ENCODE peak calls at places on chromosomes 13 and 19, in five cellular contexts. W, M, Q, B and A are unnamed samples.

GRCh38 chr13:73918691-73919090 is 215.5 kb downstream of the KLF12 start:
- DNase-seq in W (no peak), M (no peak), Q (no peak), B (no peak), A (no peak)

GRCh38 chr13:103605546-103606326 is 539.5 kb upstream of the SLC10A2 start:
- DNase-seq in W (no peak), M (no peak), Q (no peak), B (no peak), A (no peak)

GRCh38 chr13:24463078-24463477 is 49.5 kb downstream of the PARP4 start:
- DNase-seq in W (no peak), M (no peak), Q (no peak), B (no peak), A (no peak)

GRCh38 chr13:98706446-98707110 is 45.9 kb downstream of the SLC15A1 start:
- DNase-seq in W (no peak), M (no peak), Q (no peak), B (no peak), A (no peak)

GRCh38 chr13:45681101-45681500 is 21.0 kb upstream of the CBY2 start:
- DNase-seq in W (peak), M (no peak), Q (no peak), B (no peak), A (no peak)

GRCh38 chr19:22610121-22610520 is 24.0 kb upstream of the ZNF492 start:
- DNase-seq in W (no peak), M (no peak), Q (no peak), B (no peak), A (no peak)

GRCh38 chr13:39417131-39417530 is 185.9 kb downstream of the LHFPL6 start:
- DNase-seq in W (no peak), M (peak), Q (no peak), B (no peak), A (no peak)

GRCh38 chr19:35232912-35233311 is 4.4 kb upstream of the FAM187B start:
- DNase-seq in W (no peak), M (no peak), Q (no peak), B (peak), A (no peak)

GRCh38 chr13:25117312-25117711 is 21.4 kb downstream of the PABPC3 start:
- DNase-seq in W (no peak), M (no peak), Q (no peak), B (no peak), A (no peak)

GRCh38 chr13:69591437-69591836 is 516.2 kb upstream of the ATXN8OS start:
- DNase-seq in W (no peak), M (no peak), Q (no peak), B (no peak), A (no peak)

GRCh38 chr13:69589531-69589930 is 518.1 kb upstream of the ATXN8OS start:
- DNase-seq in W (no peak), M (no peak), Q (no peak), B (no peak), A (no peak)

GRCh38 chr13:69580255-69580654 is 527.4 kb upstream of the ATXN8OS start:
- DNase-seq in W (no peak), M (peak), Q (no peak), B (no peak), A (no peak)

GRCh38 chr13:69585656-69586055 is 522.0 kb upstream of the ATXN8OS start:
- DNase-seq in W (no peak), M (peak), Q (no peak), B (no peak), A (no peak)
- TF ChIP-seq CTCF in W (no peak), M (peak), Q (no peak), B (no peak), A (no peak)

GRCh38 chr13:110713642-110713952 is at the start of gene ING1:
- DNase-seq in W (no peak), M (no peak), Q (no peak), B (no peak), A (no peak)

GRCh38 chr13:110713981-110714797 is 689 bp downstream of the ING1 start:
- DNase-seq in W (peak), M (peak), Q (peak), B (peak), A (no peak)

GRCh38 chr13:110714798-110715394 is 1.4 kb downstream of the ING1 start:
- DNase-seq in W (peak), M (peak), Q (peak), B (peak), A (peak)

GRCh38 chr13:110716235-110716505 is 2.7 kb downstream of the ING1 start:
- DNase-seq in W (peak), M (peak), Q (peak), B (peak), A (no peak)

GRCh38 chr13:110715395-110716234 is 2.1 kb downstream of the ING1 start:
- DNase-seq in W (peak), M (peak), Q (peak), B (peak), A (peak)
- TF ChIP-seq CTCF in W (no peak), M (no peak), Q (no peak), B (no peak), A (no peak)

DNA sequence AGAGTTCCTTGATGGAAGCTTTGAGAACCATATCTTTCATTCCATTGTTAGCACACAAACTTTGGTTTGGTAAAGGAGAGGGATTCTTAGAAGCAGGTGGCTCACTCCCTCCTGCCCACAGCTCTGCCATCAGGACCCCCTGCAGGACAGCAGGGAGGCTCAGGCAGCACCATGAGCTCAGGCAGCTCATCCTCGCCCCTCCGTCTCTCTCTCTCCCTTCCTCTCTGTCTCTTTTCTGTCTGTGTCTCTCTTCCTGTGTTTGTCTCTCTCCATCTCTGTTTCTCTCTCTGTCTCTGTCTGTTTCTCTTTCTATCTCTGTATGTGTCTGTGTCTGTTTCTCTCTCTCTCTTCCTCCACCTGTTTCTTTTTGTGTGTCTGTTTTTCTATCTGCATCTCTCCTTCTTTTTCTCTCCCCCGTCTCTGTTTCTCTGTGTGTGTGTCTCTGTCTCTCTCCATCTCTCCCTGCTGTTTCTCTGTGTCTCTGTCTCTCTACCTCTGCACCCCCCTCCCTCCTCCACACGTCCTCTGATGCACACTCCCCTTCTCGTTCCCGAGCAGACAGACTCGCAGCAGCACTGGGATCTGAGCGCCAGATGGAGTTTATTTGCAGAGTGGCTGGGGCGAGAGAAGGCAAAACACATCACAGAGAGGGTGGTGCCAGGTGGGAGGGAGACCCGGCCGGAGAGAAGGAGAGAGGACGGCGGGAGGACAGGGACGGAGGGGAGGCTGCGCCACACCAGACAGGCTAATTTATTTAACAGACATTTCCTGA is 8.7 kb downstream of the SBK2 start:
- DNase-seq in W (no peak), M (no peak), Q (no peak), B (no peak), A (no peak)
- TF ChIP-seq CTCF in W (no peak), M (no peak), Q (no peak), B (no peak), A (no peak)

DNA sequence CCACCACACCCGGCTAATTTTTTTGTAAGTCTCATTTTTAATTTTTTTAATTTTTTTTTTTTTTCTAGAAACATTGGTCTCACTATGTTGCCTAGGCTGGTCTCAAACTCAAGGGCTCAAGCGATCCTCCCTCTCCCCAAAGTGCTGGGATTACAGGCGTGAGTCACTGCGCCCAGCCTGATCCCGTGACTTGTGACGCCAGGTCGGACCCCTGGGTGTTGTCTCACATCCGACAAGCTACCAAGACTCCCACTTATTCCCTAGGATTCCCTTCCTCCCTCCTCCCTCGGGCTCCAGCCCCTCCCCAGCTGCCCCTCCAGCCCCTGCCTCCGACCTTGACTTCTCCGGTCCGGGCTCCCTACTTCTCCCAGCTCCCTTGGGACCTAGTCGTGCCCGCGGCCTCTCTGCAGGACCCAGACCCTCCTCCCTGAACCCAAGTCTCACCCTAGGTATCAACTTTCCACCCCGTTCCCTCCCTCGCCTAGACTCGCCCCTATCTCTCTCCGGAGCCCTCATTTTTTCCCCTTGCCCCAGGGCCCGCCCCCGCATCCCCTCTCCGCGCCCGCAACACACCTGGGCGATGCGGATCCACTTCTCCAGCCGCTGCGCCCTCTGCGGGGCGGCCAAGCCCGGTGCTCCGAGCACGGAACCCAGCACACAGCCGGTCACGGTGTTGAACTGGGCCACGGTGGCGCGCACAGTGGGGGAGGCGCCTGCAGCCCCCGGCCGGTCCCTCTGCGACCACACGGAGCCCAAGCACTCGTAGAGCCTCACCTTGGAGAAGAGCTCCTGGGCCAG is 13.1 kb downstream of the RGL3 start:
- DNase-seq in W (peak), M (peak), Q (no peak), B (no peak), A (no peak)
- TF ChIP-seq CTCF in W (peak), M (peak), Q (no peak), B (no peak), A (no peak)

DNA sequence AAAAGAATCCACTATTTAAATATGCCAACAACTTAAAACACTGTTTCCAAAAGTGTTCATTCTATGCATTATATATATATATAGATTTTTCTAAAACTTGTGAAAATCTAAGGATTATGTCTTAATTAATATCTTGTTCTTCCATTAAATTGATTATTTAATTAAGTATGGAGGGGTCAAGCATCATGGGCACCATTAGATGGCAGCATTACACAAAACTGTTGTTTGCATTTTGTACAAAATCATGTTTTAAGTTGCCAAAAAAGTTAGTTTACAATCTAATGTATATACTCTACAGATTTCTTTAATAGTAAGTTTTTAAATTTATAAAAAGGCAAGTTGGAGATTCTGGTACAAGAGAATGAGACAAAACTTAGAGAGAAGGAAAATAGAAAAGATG is 213.2 kb upstream of the EDNRB start:
- DNase-seq in W (peak), M (no peak), Q (no peak), B (no peak), A (no peak)
- TF ChIP-seq CTCF in W (peak), M (peak), Q (no peak), B (no peak), A (no peak)

GRCh38 chr19:1465191-1466016 is 13.6 kb downstream of the C19orf25 start:
- DNase-seq in W (no peak), M (peak), Q (no peak), B (no peak), A (peak)
- TF ChIP-seq CTCF in W (no peak), M (peak), Q (peak), B (peak), A (peak)

DNA sequence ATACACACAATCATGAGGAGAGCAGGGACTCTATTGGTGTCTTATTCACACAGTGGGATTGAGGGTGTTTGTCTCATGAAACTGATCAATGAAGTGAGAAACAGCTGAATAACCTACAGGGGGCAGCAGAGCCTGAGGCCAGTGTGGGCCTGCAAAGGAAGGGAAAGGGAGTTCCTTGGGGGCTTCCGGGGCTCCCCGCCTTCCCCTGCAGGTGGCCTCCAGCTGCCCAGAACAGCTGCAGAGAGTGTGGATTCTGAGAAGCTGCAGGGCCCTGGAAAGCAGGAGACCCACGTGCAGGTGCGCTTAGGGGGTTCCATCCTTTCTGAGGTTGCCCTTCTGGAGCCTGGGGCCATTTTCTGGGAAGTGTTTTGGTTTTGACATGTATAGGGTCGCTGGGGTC is 20.1 kb downstream of the ZNF763 start:
- DNase-seq in W (no peak), M (peak), Q (no peak), B (no peak), A (no peak)
- TF ChIP-seq CTCF in W (no peak), M (peak), Q (no peak), B (no peak), A (no peak)

GRCh38 chr13:95697052-95697680 is 20.2 kb downstream of the DNAJC3 start:
- DNase-seq in W (no peak), M (no peak), Q (no peak), B (no peak), A (no peak)

DNA sequence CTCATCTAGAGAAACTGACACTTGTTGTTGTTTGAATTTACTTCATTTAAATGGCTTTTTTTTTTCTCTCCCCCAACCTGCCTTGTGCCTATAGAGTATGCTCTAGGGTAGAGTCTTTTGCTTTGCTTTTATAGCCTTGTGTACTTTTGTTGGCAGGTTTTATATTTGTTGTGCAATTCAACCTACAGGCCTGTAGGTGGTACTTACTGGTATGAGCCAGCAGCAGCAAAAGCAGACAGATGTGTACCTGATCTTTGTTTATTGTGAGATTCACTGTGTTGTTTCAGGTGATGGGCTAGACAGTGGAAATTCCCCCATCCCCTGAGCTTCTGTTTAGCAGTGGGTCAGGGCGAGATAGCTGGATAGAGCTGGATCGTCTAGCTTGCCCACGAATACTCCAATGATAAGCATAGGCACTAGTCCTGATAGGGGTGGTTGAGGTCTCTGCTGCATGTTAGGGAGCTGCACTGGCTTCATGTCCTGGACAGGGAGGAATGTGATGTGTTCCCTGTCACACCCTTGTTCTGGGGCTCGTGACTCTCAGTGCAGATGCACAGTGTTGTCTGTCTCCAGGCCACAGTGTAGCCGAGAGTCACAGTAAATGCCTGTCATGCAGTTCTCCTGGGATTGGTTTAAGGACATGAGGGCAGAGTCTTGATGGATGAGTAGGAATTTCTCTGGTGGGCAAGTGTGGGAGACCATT is 21.3 kb downstream of the DNAJC3 start:
- DNase-seq in W (peak), M (peak), Q (peak), B (no peak), A (no peak)
- TF ChIP-seq CTCF in W (peak), M (peak), Q (no peak), B (peak), A (peak)

GRCh38 chr19:51704601-51705000 is 11.5 kb downstream of the SPACA6 start:
- DNase-seq in W (no peak), M (no peak), Q (no peak), B (no peak), A (no peak)

GRCh38 chr19:51701468-51702100 is 8.5 kb downstream of the SPACA6 start:
- DNase-seq in W (no peak), M (no peak), Q (no peak), B (no peak), A (no peak)

GRCh38 chr19:51702754-51703654 is 9.9 kb downstream of the SPACA6 start:
- DNase-seq in W (no peak), M (peak), Q (no peak), B (no peak), A (no peak)

GRCh38 chr19:51703655-51704515 is 10.8 kb downstream of the SPACA6 start:
- DNase-seq in W (peak), M (peak), Q (peak), B (peak), A (peak)

GRCh38 chr19:51702103-51702753 is 9.1 kb downstream of the SPACA6 start:
- DNase-seq in W (peak), M (peak), Q (no peak), B (peak), A (no peak)
- TF ChIP-seq CTCF in W (no peak), M (no peak), Q (no peak), B (no peak), A (no peak)